ENCODE peak calls at places on chromosome 9, in six cellular contexts. E is glutamatergic neuron, O is activated T-cell treated with anti-CD3 and anti-CD28 coated beads for 1 hour, Y is fibroblast of the aortic adventitia, K is astrocyte, R is aorta. C is an unnamed sample.

GRCh38 chr9:4743131-4743875 is 2.3 kb upstream of the AK3 start:
- DNase-seq in E (no peak), O (no peak), Y (peak; percentile 14), K (no peak), R (no peak), C (no peak)

GRCh38 chr9:93642961-93643360 is 66.6 kb downstream of the PHF2 start:
- DNase-seq in E (no peak), O (no peak), Y (peak; percentile 57), K (peak; percentile 74), R (no peak), C (peak; percentile 81)

GRCh38 chr9:15132107-15132506 is 174.9 kb downstream of the TTC39B start:
- DNase-seq in E (no peak), O (no peak), Y (no peak), K (no peak), R (no peak), C (peak; percentile 17)

GRCh38 chr9:127875306-127875966 is 2.0 kb downstream of the AK1 start:
- DNase-seq in E (no peak), O (no peak), Y (peak; percentile 63), K (peak; percentile 69), R (peak; percentile 80), C (peak; percentile 55)

GRCh38 chr9:104927216-104927911 is 591 bp downstream of the ABCA1 start:
- DNase-seq in E (peak; percentile 32), O (no peak), Y (peak; percentile 58), K (peak; percentile 50), R (peak; percentile 79), C (peak; percentile 51)

GRCh38 chr9:96050048-96050875 is 174.8 kb downstream of the ERCC6L2 start:
- DNase-seq in E (no peak), O (no peak), Y (no peak), K (no peak), R (no peak), C (no peak)

GRCh38 chr9:130805510-130806387 is 29.3 kb upstream of the ABL1 start:
- DNase-seq in E (no peak), O (no peak), Y (peak; percentile 36), K (no peak), R (no peak), C (peak; percentile 26)

GRCh38 chr9:108512426-108513173 is 343.2 kb downstream of the ACTL7B start:
- DNase-seq in E (no peak), O (no peak), Y (no peak), K (no peak), R (no peak), C (peak; percentile 33)

GRCh38 chr9:37574241-37574721 is 1.9 kb downstream of the FBXO10 start:
- DNase-seq in E (no peak), O (no peak), Y (peak; percentile 45), K (no peak), R (no peak), C (peak; percentile 57)

GRCh38 chr9:89864257-89864656 is 259.4 kb downstream of the GADD45G start:
- DNase-seq in E (peak; percentile 12), O (no peak), Y (no peak), K (no peak), R (peak; percentile 30), C (no peak)

GRCh38 chr9:130681769-130682489 is 11.7 kb upstream of the EXOSC2 start:
- DNase-seq in E (peak; percentile 48), O (no peak), Y (no peak), K (no peak), R (no peak), C (no peak)

GRCh38 chr9:70195456-70195855 is 63.3 kb upstream of the SMC5 start:
- DNase-seq in E (no peak), O (no peak), Y (no peak), K (peak; percentile 3), R (no peak), C (peak; percentile 47)

GRCh38 chr9:121609845-121610637 is 41.4 kb upstream of the DAB2IP start:
- DNase-seq in E (no peak), O (no peak), Y (peak; percentile 85), K (peak; percentile 92), R (peak; percentile 85), C (peak; percentile 65)

C was measured in fibroblast of mammary gland.